ENCODE peak calls at places on chromosomes 16 and 17, in nine cellular contexts. C is C1 segment of cervical spinal cord; A is CD4-positive, alpha-beta T cell; O is AG04450; G is activated naive CD8-positive, alpha-beta T cell treated with anti-CD3 and anti-CD28 coated beads, Interleukin-2, amount 50 U/mL, for 24 hours; Z is fibroblast of lung; M is mesothelial cell of epicardium; X is epithelial cell of esophagus; K is posterior cingulate gyrus. V is an unnamed sample.

GRCh38 chr17:19744492-19744891 is 3.6 kb downstream of the ALDH3A1 start:
- DNase-seq in Z (no peak), M (no peak), K (no peak), C (no peak), G (no peak), O (no peak), X (no peak), A (no peak), V (no peak)

GRCh38 chr16:81774348-81774747 is 4.7 kb upstream of the PLCG2 start:
- DNase-seq in M (no peak), A (no peak), O (no peak), G (no peak), C (no peak), Z (no peak), X (no peak), K (no peak), V (no peak)

GRCh38 chr17:79927688-79928501 is 88.7 kb upstream of the CBX4 start:
- DNase-seq in M (no peak), G (no peak), A (no peak), X (no peak), O (no peak), C (no peak), Z (no peak), K (no peak), V (no peak)

GRCh38 chr17:45791041-45791582 is 7.0 kb downstream of the CRHR1 start:
- DNase-seq in A (no peak), Z (no peak), G (no peak), M (no peak), C (no peak), X (no peak), K (no peak), O (no peak), V (no peak)

GRCh38 chr16:22296225-22297113 is 740 bp upstream of the POLR3E start:
- DNase-seq in X (peak; percentile 24), K (no peak), C (no peak), G (peak; percentile 23), A (no peak), O (no peak), Z (peak; percentile 17), M (no peak), V (no peak)

GRCh38 chr16:90035902-90036301 is 16.6 kb upstream of the DBNDD1 start:
- DNase-seq in M (no peak), K (no peak), O (no peak), Z (no peak), C (no peak), A (no peak), G (no peak), X (no peak), V (no peak)

GRCh38 chr17:31680126-31680525 is 178.9 kb downstream of the COPRS start:
- DNase-seq in K (no peak), A (no peak), G (peak; percentile 51), O (no peak), M (no peak), C (no peak), Z (no peak), X (no peak), V (no peak)

GRCh38 chr17:82370471-82371332 is 863 bp upstream of the UTS2R start:
- DNase-seq in M (no peak), K (no peak), Z (peak; percentile 17), G (no peak), O (no peak), A (no peak), X (no peak), C (no peak), V (no peak)

GRCh38 chr16:79307214-79307613 is 293.3 kb downstream of the MAF start:
- DNase-seq in Z (no peak), C (no peak), M (no peak), G (no peak), X (no peak), K (peak; percentile 22), A (no peak), O (no peak), V (no peak)

GRCh38 chr16:88813396-88814143 is 1.8 kb upstream of the APRT start:
- DNase-seq in M (no peak), A (no peak), O (no peak), Z (no peak), G (no peak), K (no peak), C (no peak), X (no peak), V (no peak)

GRCh38 chr17:40995121-40995520 is 1.2 kb upstream of the KRTAP3-3 start:
- DNase-seq in C (no peak), K (no peak), A (no peak), G (no peak), Z (no peak), X (no peak), O (no peak), M (no peak), V (no peak)

GRCh38 chr17:1413281-1413791 is 13.3 kb upstream of the YWHAE start:
- DNase-seq in K (peak; percentile 10), A (no peak), O (no peak), C (no peak), X (peak; percentile 55), Z (peak; percentile 91), G (no peak), M (no peak), V (peak; percentile 86)

GRCh38 chr16:266258-267164 is 9.2 kb downstream of the RGS11 start:
- DNase-seq in G (no peak), Z (no peak), A (no peak), C (no peak), X (no peak), M (no peak), K (no peak), O (no peak), V (no peak)

GRCh38 chr17:27495460-27495859 is 39.2 kb downstream of the KSR1 start:
- DNase-seq in C (no peak), A (no peak), G (no peak), O (no peak), M (no peak), Z (no peak), X (peak; percentile 41), K (no peak), V (no peak)

GRCh38 chr16:88911148-88911945 is 44.9 kb upstream of the PABPN1L start:
- DNase-seq in A (no peak), C (no peak), G (no peak), Z (peak; percentile 19), O (no peak), K (no peak), M (no peak), X (no peak), V (no peak)

GRCh38 chr17:78709119-78709681 is 72.9 kb downstream of the CYTH1 start:
- DNase-seq in X (no peak), G (no peak), K (no peak), Z (no peak), M (no peak), A (no peak), C (no peak), O (no peak), V (no peak)

GRCh38 chr17:50151041-50151936 is 812 bp upstream of the PPP1R9B start:
- DNase-seq in K (peak; percentile 91), G (peak; percentile 91), X (peak; percentile 91), O (peak; percentile 69), C (peak; percentile 43), A (peak; percentile 84), Z (peak; percentile 91), M (peak; percentile 86), V (no peak)

GRCh38 chr16:8623634-8624033 is 2.1 kb downstream of the METTL22 start:
- DNase-seq in X (peak; percentile 56), K (no peak), M (no peak), Z (peak; percentile 17), C (no peak), O (no peak), G (no peak), A (no peak), V (no peak)

GRCh38 chr16:85878875-85879274 is 20.1 kb upstream of the IRF8 start:
- DNase-seq in A (no peak), K (no peak), G (no peak), M (no peak), O (peak; percentile 8), Z (peak; percentile 60), X (peak; percentile 48), C (no peak), V (peak; percentile 4)

GRCh38 chr17:11300738-11301137 is 59.7 kb downstream of the SHISA6 start:
- DNase-seq in A (no peak), O (no peak), G (no peak), C (no peak), K (no peak), X (no peak), M (no peak), Z (no peak), V (no peak)

GRCh38 chr17:83080641-83081560 is 1.5 kb downstream of the METRNL start:
- DNase-seq in G (peak; percentile 65), K (peak; percentile 37), Z (peak; percentile 22), A (no peak), C (no peak), X (peak; percentile 16), O (no peak), M (no peak), V (no peak)

GRCh38 chr17:81365601-81366585 is 29.4 kb upstream of the BAHCC1 start:
- DNase-seq in G (peak; percentile 37), M (no peak), O (no peak), Z (peak; percentile 73), X (peak; percentile 94), A (no peak), K (no peak), C (no peak), V (peak; percentile 95)

GRCh38 chr16:1789643-1790045 is 3.9 kb downstream of the IGFALS start:
- DNase-seq in A (no peak), M (no peak), Z (no peak), K (no peak), C (no peak), X (no peak), O (no peak), G (no peak), V (no peak)

GRCh38 chr16:86016201-86016965 is 117.4 kb downstream of the IRF8 start:
- DNase-seq in K (peak; percentile 46), G (peak; percentile 53), A (no peak), C (no peak), M (peak; percentile 52), Z (peak; percentile 73), O (no peak), X (peak; percentile 60), V (no peak)

GRCh38 chr17:4806770-4807533 is at the start of gene PLD2:
- DNase-seq in C (no peak), O (no peak), Z (peak; percentile 69), A (peak; percentile 85), K (peak; percentile 80), G (peak; percentile 90), X (peak; percentile 88), M (peak; percentile 76), V (no peak)

GRCh38 chr17:75808905-75809621 is 24.5 kb downstream of the UNK start:
- DNase-seq in K (no peak), A (no peak), C (no peak), O (no peak), G (no peak), Z (peak; percentile 42), M (no peak), X (peak; percentile 67), V (peak; percentile 96)

GRCh38 chr16:526181-527014 is 1.1 kb upstream of the CAPN15 start:
- DNase-seq in M (peak; percentile 67), K (no peak), Z (peak; percentile 48), C (no peak), A (no peak), O (no peak), X (peak; percentile 42), G (no peak), V (peak; percentile 23)

GRCh38 chr17:55301521-55302406 is 37.0 kb downstream of the HLF start:
- DNase-seq in M (no peak), C (no peak), A (no peak), O (no peak), Z (no peak), G (no peak), K (no peak), X (no peak), V (no peak)

GRCh38 chr16:57956924-57957323 is 14.0 kb downstream of the CNGB1 start:
- DNase-seq in X (no peak), C (no peak), A (no peak), K (no peak), G (no peak), Z (no peak), O (no peak), M (no peak), V (no peak)

GRCh38 chr17:51486091-51486490 is 225.7 kb downstream of the UTP18 start:
- DNase-seq in O (no peak), X (no peak), G (no peak), M (no peak), A (no peak), C (no peak), K (no peak), Z (no peak), V (no peak)

GRCh38 chr17:40092581-40092980 is 7.8 kb downstream of the NR1D1 start:
- DNase-seq in M (no peak), G (no peak), X (no peak), Z (no peak), C (no peak), K (peak; percentile 66), O (no peak), A (no peak), V (no peak)